ENCODE peak calls at places on chromosomes 1 and 21, in nine cellular contexts. One of them, this sample, is unnamed.

GRCh38 chr1:77652179-77652745 is 30.2 kb downstream of the ZZZ3 start:
- DNase-seq in stimulated activated CD4-positive, alpha-beta T cell treated with anti-CD3 and anti-CD28 coated beads, Interleukin-12 subunit alpha, Interleukin-12 subunit beta, amount 100 ng/mL, for 4 hours: no peak
- DNase-seq in H4: no peak
- DNase-seq in activated T-cell treated with anti-CD3 and anti-CD28 coated beads, Interleukin-2, amount 50 U/mL, for 24 hours: no peak
- DNase-seq in lower leg skin: no peak
- DNase-seq in cerebellar cortex: no peak
- DNase-seq in HAP-1: no peak
- DNase-seq in body of pancreas: no peak
- DNase-seq in stimulated activated CD8-positive, alpha-beta memory T cell treated with anti-CD3 and anti-CD28 coated beads, Interleukin-15, amount 100 ng/mL, for 4 hours: no peak
- DNase-seq in this sample: no peak

GRCh38 chr21:35528109-35529042 is 479.3 kb upstream of the RUNX1 start:
- DNase-seq in HAP-1: no peak
- DNase-seq in body of pancreas: peak
- DNase-seq in cerebellar cortex: no peak
- DNase-seq in H4: no peak
- DNase-seq in lower leg skin: no peak
- DNase-seq in stimulated activated CD4-positive, alpha-beta T cell treated with anti-CD3 and anti-CD28 coated beads, Interleukin-12 subunit alpha, Interleukin-12 subunit beta, amount 100 ng/mL, for 4 hours: peak
- DNase-seq in activated T-cell treated with anti-CD3 and anti-CD28 coated beads, Interleukin-2, amount 50 U/mL, for 24 hours: peak
- DNase-seq in stimulated activated CD8-positive, alpha-beta memory T cell treated with anti-CD3 and anti-CD28 coated beads, Interleukin-15, amount 100 ng/mL, for 4 hours: no peak
- DNase-seq in this sample: peak

GRCh38 chr21:43316156-43316845 is 110.6 kb downstream of the SIK1 start:
- DNase-seq in lower leg skin: no peak
- DNase-seq in body of pancreas: no peak
- DNase-seq in cerebellar cortex: no peak
- DNase-seq in H4: no peak
- DNase-seq in stimulated activated CD8-positive, alpha-beta memory T cell treated with anti-CD3 and anti-CD28 coated beads, Interleukin-15, amount 100 ng/mL, for 4 hours: no peak
- DNase-seq in stimulated activated CD4-positive, alpha-beta T cell treated with anti-CD3 and anti-CD28 coated beads, Interleukin-12 subunit alpha, Interleukin-12 subunit beta, amount 100 ng/mL, for 4 hours: no peak
- DNase-seq in HAP-1: no peak
- DNase-seq in activated T-cell treated with anti-CD3 and anti-CD28 coated beads, Interleukin-2, amount 50 U/mL, for 24 hours: no peak
- DNase-seq in this sample: no peak

GRCh38 chr1:230113605-230114241 is 46.7 kb downstream of the GALNT2 start:
- DNase-seq in cerebellar cortex: no peak
- DNase-seq in stimulated activated CD4-positive, alpha-beta T cell treated with anti-CD3 and anti-CD28 coated beads, Interleukin-12 subunit alpha, Interleukin-12 subunit beta, amount 100 ng/mL, for 4 hours: no peak
- DNase-seq in H4: peak
- DNase-seq in stimulated activated CD8-positive, alpha-beta memory T cell treated with anti-CD3 and anti-CD28 coated beads, Interleukin-15, amount 100 ng/mL, for 4 hours: no peak
- DNase-seq in lower leg skin: no peak
- DNase-seq in HAP-1: no peak
- DNase-seq in activated T-cell treated with anti-CD3 and anti-CD28 coated beads, Interleukin-2, amount 50 U/mL, for 24 hours: no peak
- DNase-seq in body of pancreas: no peak
- DNase-seq in this sample: no peak

GRCh38 chr21:42983102-42983501 is 8.7 kb downstream of the PKNOX1 start:
- DNase-seq in stimulated activated CD4-positive, alpha-beta T cell treated with anti-CD3 and anti-CD28 coated beads, Interleukin-12 subunit alpha, Interleukin-12 subunit beta, amount 100 ng/mL, for 4 hours: no peak
- DNase-seq in body of pancreas: no peak
- DNase-seq in activated T-cell treated with anti-CD3 and anti-CD28 coated beads, Interleukin-2, amount 50 U/mL, for 24 hours: no peak
- DNase-seq in lower leg skin: no peak
- DNase-seq in cerebellar cortex: no peak
- DNase-seq in HAP-1: no peak
- DNase-seq in stimulated activated CD8-positive, alpha-beta memory T cell treated with anti-CD3 and anti-CD28 coated beads, Interleukin-15, amount 100 ng/mL, for 4 hours: no peak
- DNase-seq in H4: no peak
- DNase-seq in this sample: no peak

GRCh38 chr1:117565745-117566455 is 39.9 kb upstream of the TENT5C start:
- DNase-seq in activated T-cell treated with anti-CD3 and anti-CD28 coated beads, Interleukin-2, amount 50 U/mL, for 24 hours: no peak
- DNase-seq in body of pancreas: peak
- DNase-seq in H4: no peak
- DNase-seq in stimulated activated CD8-positive, alpha-beta memory T cell treated with anti-CD3 and anti-CD28 coated beads, Interleukin-15, amount 100 ng/mL, for 4 hours: no peak
- DNase-seq in HAP-1: no peak
- DNase-seq in stimulated activated CD4-positive, alpha-beta T cell treated with anti-CD3 and anti-CD28 coated beads, Interleukin-12 subunit alpha, Interleukin-12 subunit beta, amount 100 ng/mL, for 4 hours: no peak
- DNase-seq in cerebellar cortex: peak
- DNase-seq in lower leg skin: peak
- DNase-seq in this sample: no peak

GRCh38 chr1:8358241-8358896 is 40.5 kb downstream of the SLC45A1 start:
- DNase-seq in body of pancreas: no peak
- DNase-seq in H4: no peak
- DNase-seq in stimulated activated CD4-positive, alpha-beta T cell treated with anti-CD3 and anti-CD28 coated beads, Interleukin-12 subunit alpha, Interleukin-12 subunit beta, amount 100 ng/mL, for 4 hours: no peak
- DNase-seq in cerebellar cortex: no peak
- DNase-seq in activated T-cell treated with anti-CD3 and anti-CD28 coated beads, Interleukin-2, amount 50 U/mL, for 24 hours: no peak
- DNase-seq in lower leg skin: peak
- DNase-seq in stimulated activated CD8-positive, alpha-beta memory T cell treated with anti-CD3 and anti-CD28 coated beads, Interleukin-15, amount 100 ng/mL, for 4 hours: no peak
- DNase-seq in HAP-1: no peak
- DNase-seq in this sample: no peak

GRCh38 chr1:81044708-81045107 is 756.0 kb upstream of the ADGRL2 start:
- DNase-seq in lower leg skin: no peak
- DNase-seq in H4: peak
- DNase-seq in cerebellar cortex: no peak
- DNase-seq in stimulated activated CD8-positive, alpha-beta memory T cell treated with anti-CD3 and anti-CD28 coated beads, Interleukin-15, amount 100 ng/mL, for 4 hours: no peak
- DNase-seq in body of pancreas: no peak
- DNase-seq in stimulated activated CD4-positive, alpha-beta T cell treated with anti-CD3 and anti-CD28 coated beads, Interleukin-12 subunit alpha, Interleukin-12 subunit beta, amount 100 ng/mL, for 4 hours: no peak
- DNase-seq in activated T-cell treated with anti-CD3 and anti-CD28 coated beads, Interleukin-2, amount 50 U/mL, for 24 hours: no peak
- DNase-seq in HAP-1: no peak
- DNase-seq in this sample: no peak

GRCh38 chr1:17460265-17460664 is 20.8 kb upstream of the RCC2 start:
- DNase-seq in activated T-cell treated with anti-CD3 and anti-CD28 coated beads, Interleukin-2, amount 50 U/mL, for 24 hours: no peak
- DNase-seq in stimulated activated CD4-positive, alpha-beta T cell treated with anti-CD3 and anti-CD28 coated beads, Interleukin-12 subunit alpha, Interleukin-12 subunit beta, amount 100 ng/mL, for 4 hours: no peak
- DNase-seq in stimulated activated CD8-positive, alpha-beta memory T cell treated with anti-CD3 and anti-CD28 coated beads, Interleukin-15, amount 100 ng/mL, for 4 hours: no peak
- DNase-seq in body of pancreas: no peak
- DNase-seq in HAP-1: no peak
- DNase-seq in lower leg skin: no peak
- DNase-seq in H4: no peak
- DNase-seq in cerebellar cortex: no peak
- DNase-seq in this sample: no peak

GRCh38 chr1:55690366-55690765 is 475.2 kb upstream of the USP24 start:
- DNase-seq in HAP-1: no peak
- DNase-seq in H4: no peak
- DNase-seq in stimulated activated CD4-positive, alpha-beta T cell treated with anti-CD3 and anti-CD28 coated beads, Interleukin-12 subunit alpha, Interleukin-12 subunit beta, amount 100 ng/mL, for 4 hours: no peak
- DNase-seq in cerebellar cortex: no peak
- DNase-seq in activated T-cell treated with anti-CD3 and anti-CD28 coated beads, Interleukin-2, amount 50 U/mL, for 24 hours: no peak
- DNase-seq in lower leg skin: no peak
- DNase-seq in body of pancreas: no peak
- DNase-seq in stimulated activated CD8-positive, alpha-beta memory T cell treated with anti-CD3 and anti-CD28 coated beads, Interleukin-15, amount 100 ng/mL, for 4 hours: no peak
- DNase-seq in this sample: no peak

GRCh38 chr21:36981049-36981391 is 14.6 kb upstream of the HLCS start:
- DNase-seq in H4: no peak
- DNase-seq in stimulated activated CD4-positive, alpha-beta T cell treated with anti-CD3 and anti-CD28 coated beads, Interleukin-12 subunit alpha, Interleukin-12 subunit beta, amount 100 ng/mL, for 4 hours: no peak
- DNase-seq in stimulated activated CD8-positive, alpha-beta memory T cell treated with anti-CD3 and anti-CD28 coated beads, Interleukin-15, amount 100 ng/mL, for 4 hours: no peak
- DNase-seq in cerebellar cortex: no peak
- DNase-seq in activated T-cell treated with anti-CD3 and anti-CD28 coated beads, Interleukin-2, amount 50 U/mL, for 24 hours: no peak
- DNase-seq in lower leg skin: no peak
- DNase-seq in body of pancreas: no peak
- DNase-seq in HAP-1: no peak
- DNase-seq in this sample: no peak